ENCODE peak calls at places on chromosomes 2 and 18, in five cellular contexts. One of them, this sample, is unnamed.

GRCh38 chr2:75574106-75574505 is 13.4 kb upstream of the EVA1A start:
- DNase-seq in Peyer's patch: peak; percentile 50
- DNase-seq in aorta: no peak
- DNase-seq in HepG2: no peak
- DNase-seq in psoas muscle: no peak
- DNase-seq in this sample: no peak

GRCh38 chr2:30708491-30709290 is 98.6 kb downstream of the CAPN13 start:
- DNase-seq in aorta: no peak
- DNase-seq in HepG2: no peak
- DNase-seq in psoas muscle: no peak
- DNase-seq in Peyer's patch: peak; percentile 45
- DNase-seq in this sample: no peak

GRCh38 chr2:232577841-232578240 is 27.4 kb downstream of the EIF4E2 start:
- DNase-seq in psoas muscle: no peak
- DNase-seq in aorta: no peak
- DNase-seq in HepG2: no peak
- DNase-seq in Peyer's patch: no peak
- DNase-seq in this sample: no peak

GRCh38 chr2:11458753-11459152 is 7.2 kb downstream of the E2F6 start:
- DNase-seq in HepG2: no peak
- DNase-seq in psoas muscle: no peak
- DNase-seq in Peyer's patch: no peak
- DNase-seq in aorta: no peak
- DNase-seq in this sample: no peak

GRCh38 chr18:12742453-12742852 is 39.6 kb downstream of the PSMG2 start:
- DNase-seq in aorta: no peak
- DNase-seq in HepG2: no peak
- DNase-seq in Peyer's patch: no peak
- DNase-seq in psoas muscle: no peak
- DNase-seq in this sample: no peak

GRCh38 chr2:25589676-25590205 is 83.6 kb downstream of the DTNB start:
- DNase-seq in Peyer's patch: no peak
- DNase-seq in psoas muscle: no peak
- DNase-seq in aorta: no peak
- DNase-seq in HepG2: no peak
- DNase-seq in this sample: no peak

GRCh38 chr2:144117079-144117478 is 402.8 kb downstream of the ZEB2 start:
- DNase-seq in HepG2: no peak
- DNase-seq in psoas muscle: no peak
- DNase-seq in Peyer's patch: no peak
- DNase-seq in aorta: no peak
- DNase-seq in this sample: no peak

GRCh38 chr2:30385327-30385726 is 61.7 kb upstream of the LCLAT1 start:
- DNase-seq in Peyer's patch: no peak
- DNase-seq in HepG2: no peak
- DNase-seq in psoas muscle: no peak
- DNase-seq in aorta: no peak
- DNase-seq in this sample: no peak

GRCh38 chr18:24227976-24228660 is 89.3 kb downstream of the CABYR start:
- DNase-seq in aorta: no peak
- DNase-seq in Peyer's patch: no peak
- DNase-seq in psoas muscle: no peak
- DNase-seq in HepG2: no peak
- DNase-seq in this sample: no peak

GRCh38 chr18:11808001-11808855 is 43.0 kb upstream of the CHMP1B start:
- DNase-seq in Peyer's patch: no peak
- DNase-seq in psoas muscle: no peak
- DNase-seq in HepG2: peak; percentile 52
- DNase-seq in aorta: no peak
- DNase-seq in this sample: no peak

GRCh38 chr2:202818321-202818720 is 53.2 kb downstream of the ICA1L start:
- DNase-seq in Peyer's patch: no peak
- DNase-seq in aorta: no peak
- DNase-seq in HepG2: no peak
- DNase-seq in psoas muscle: no peak
- DNase-seq in this sample: no peak

GRCh38 chr2:197839327-197839726 is 34.9 kb downstream of the PLCL1 start:
- DNase-seq in HepG2: no peak
- DNase-seq in psoas muscle: no peak
- DNase-seq in Peyer's patch: no peak
- DNase-seq in aorta: no peak
- DNase-seq in this sample: no peak

GRCh38 chr2:113124181-113124961 is 3.0 kb upstream of the IL1RN start:
- DNase-seq in HepG2: peak; percentile 23
- DNase-seq in Peyer's patch: no peak
- DNase-seq in psoas muscle: no peak
- DNase-seq in aorta: no peak
- DNase-seq in this sample: no peak

GRCh38 chr2:128369126-128369555 is 50.5 kb upstream of the HS6ST1 start:
- DNase-seq in HepG2: no peak
- DNase-seq in Peyer's patch: no peak
- DNase-seq in aorta: peak; percentile 68
- DNase-seq in psoas muscle: no peak
- DNase-seq in this sample: no peak

GRCh38 chr2:217105733-217106649 is 246.1 kb upstream of the TNP1 start:
- DNase-seq in Peyer's patch: no peak
- DNase-seq in psoas muscle: no peak
- DNase-seq in aorta: peak; percentile 88
- DNase-seq in HepG2: no peak
- DNase-seq in this sample: no peak

GRCh38 chr2:120861191-120861575 is 125.5 kb downstream of the GLI2 start:
- DNase-seq in aorta: peak; percentile 71
- DNase-seq in Peyer's patch: no peak
- DNase-seq in psoas muscle: no peak
- DNase-seq in HepG2: no peak
- DNase-seq in this sample: peak; percentile 25

GRCh38 chr18:46899274-46899948 is 17.9 kb downstream of the PIAS2 start:
- DNase-seq in HepG2: no peak
- DNase-seq in aorta: no peak
- DNase-seq in psoas muscle: no peak
- DNase-seq in Peyer's patch: no peak
- DNase-seq in this sample: no peak

GRCh38 chr18:55236150-55236931 is 277.1 kb upstream of the CCDC68 start:
- DNase-seq in aorta: no peak
- DNase-seq in psoas muscle: peak; percentile 24
- DNase-seq in Peyer's patch: no peak
- DNase-seq in HepG2: no peak
- DNase-seq in this sample: no peak

GRCh38 chr18:4017479-4017878 is 437.6 kb downstream of the DLGAP1 start:
- DNase-seq in aorta: no peak
- DNase-seq in psoas muscle: no peak
- DNase-seq in Peyer's patch: no peak
- DNase-seq in HepG2: no peak
- DNase-seq in this sample: no peak

GRCh38 chr2:172208881-172209325 is 106.2 kb upstream of the DLX2 start:
- DNase-seq in HepG2: no peak
- DNase-seq in psoas muscle: no peak
- DNase-seq in aorta: no peak
- DNase-seq in Peyer's patch: no peak
- DNase-seq in this sample: no peak

GRCh38 chr2:128941676-128942075 is 623.0 kb upstream of the HS6ST1 start:
- DNase-seq in Peyer's patch: no peak
- DNase-seq in psoas muscle: no peak
- DNase-seq in HepG2: no peak
- DNase-seq in aorta: no peak
- DNase-seq in this sample: no peak

GRCh38 chr2:110674620-110675555 is 3.0 kb downstream of the BUB1 start:
- DNase-seq in HepG2: no peak
- DNase-seq in aorta: no peak
- DNase-seq in psoas muscle: peak; percentile 12
- DNase-seq in Peyer's patch: peak; percentile 84
- DNase-seq in this sample: peak; percentile 51

GRCh38 chr2:165203689-165204559 is at the start of gene SCN3A:
- DNase-seq in HepG2: peak; percentile 54
- DNase-seq in aorta: no peak
- DNase-seq in Peyer's patch: peak; percentile 48
- DNase-seq in psoas muscle: no peak
- DNase-seq in this sample: no peak

GRCh38 chr2:51855683-51856082 is 823.8 kb upstream of the NRXN1 start:
- DNase-seq in Peyer's patch: no peak
- DNase-seq in HepG2: no peak
- DNase-seq in psoas muscle: no peak
- DNase-seq in aorta: no peak
- DNase-seq in this sample: no peak

GRCh38 chr2:86410581-86410980 is 30.6 kb upstream of the KDM3A start:
- DNase-seq in aorta: no peak
- DNase-seq in psoas muscle: no peak
- DNase-seq in HepG2: no peak
- DNase-seq in Peyer's patch: no peak
- DNase-seq in this sample: no peak

GRCh38 chr18:10121028-10121427 is 207.2 kb downstream of the VAPA start:
- DNase-seq in Peyer's patch: no peak
- DNase-seq in aorta: no peak
- DNase-seq in HepG2: no peak
- DNase-seq in psoas muscle: no peak
- DNase-seq in this sample: no peak

GRCh38 chr2:152083202-152083601 is 15.6 kb downstream of the CACNB4 start:
- DNase-seq in aorta: no peak
- DNase-seq in HepG2: no peak
- DNase-seq in Peyer's patch: no peak
- DNase-seq in psoas muscle: no peak
- DNase-seq in this sample: no peak

GRCh38 chr2:63438171-63438570 is 150.1 kb downstream of the WDPCP start:
- DNase-seq in Peyer's patch: no peak
- DNase-seq in aorta: no peak
- DNase-seq in HepG2: no peak
- DNase-seq in psoas muscle: no peak
- DNase-seq in this sample: no peak

GRCh38 chr2:223050900-223051299 is 1.1 kb upstream of the KCNE4 start:
- DNase-seq in HepG2: no peak
- DNase-seq in Peyer's patch: no peak
- DNase-seq in aorta: no peak
- DNase-seq in psoas muscle: peak; percentile 16
- DNase-seq in this sample: no peak
- H3K4me1 ChIP-seq in HepG2: no peaks in the 10 kb centered on the region
- H3K4me1 ChIP-seq in Peyer's patch: no peaks in the 10 kb centered on the region
- H3K4me1 ChIP-seq in aorta: peaks cover 8% of the 10 kb centered on the region
- H3K4me1 ChIP-seq in psoas muscle: no peaks in the 10 kb centered on the region
- H3K4me1 ChIP-seq in this sample: peaks cover 4% of the 10 kb centered on the region

DNA sequence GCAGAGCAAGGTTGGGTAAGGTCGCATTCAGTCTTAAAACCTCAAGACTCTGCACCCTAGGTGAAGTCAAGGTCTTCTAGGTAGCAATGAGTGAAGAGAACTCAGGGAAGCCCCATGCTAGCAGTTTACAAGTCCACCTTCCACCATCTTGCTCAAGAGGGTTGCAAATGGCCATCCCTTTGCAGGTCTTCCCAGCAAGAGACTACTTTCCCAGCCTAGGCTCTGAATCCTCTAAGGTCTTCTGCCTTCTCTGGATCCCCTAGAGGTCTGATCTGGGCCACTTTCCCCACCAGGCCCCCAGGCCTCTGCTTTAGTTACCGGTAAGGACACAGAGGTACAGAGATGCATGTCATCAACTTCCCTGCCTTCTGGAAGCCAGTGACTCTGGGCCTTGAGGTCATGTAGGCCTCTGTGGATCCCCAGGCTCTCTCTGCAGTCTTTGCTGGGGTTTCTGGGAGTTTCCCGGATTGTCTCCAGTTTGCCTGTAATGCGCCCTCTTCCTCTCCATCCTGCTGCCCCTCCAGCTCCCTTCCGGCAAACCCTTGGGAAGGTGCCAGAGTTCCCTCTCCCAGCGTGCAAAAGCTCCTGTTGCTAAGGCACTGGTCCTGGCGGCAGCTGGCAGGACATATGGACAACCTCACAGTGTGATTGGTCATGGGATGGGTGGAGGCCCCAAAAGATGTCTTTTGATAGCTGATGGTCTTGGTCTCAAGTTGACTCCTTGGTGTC is 320.4 kb downstream of the CYP26B1 start:
- DNase-seq in HepG2: no peak
- DNase-seq in aorta: no peak
- DNase-seq in psoas muscle: no peak
- DNase-seq in Peyer's patch: no peak
- DNase-seq in this sample: no peak
- H3K27me3 ChIP-seq in HepG2: peaks cover 3% of the 10 kb centered on the region
- H3K27me3 ChIP-seq in aorta: no peaks in the 10 kb centered on the region
- H3K27me3 ChIP-seq in psoas muscle: no peaks in the 10 kb centered on the region
- H3K27me3 ChIP-seq in Peyer's patch: no peaks in the 10 kb centered on the region
- H3K27me3 ChIP-seq in this sample: no peaks in the 10 kb centered on the region

DNA sequence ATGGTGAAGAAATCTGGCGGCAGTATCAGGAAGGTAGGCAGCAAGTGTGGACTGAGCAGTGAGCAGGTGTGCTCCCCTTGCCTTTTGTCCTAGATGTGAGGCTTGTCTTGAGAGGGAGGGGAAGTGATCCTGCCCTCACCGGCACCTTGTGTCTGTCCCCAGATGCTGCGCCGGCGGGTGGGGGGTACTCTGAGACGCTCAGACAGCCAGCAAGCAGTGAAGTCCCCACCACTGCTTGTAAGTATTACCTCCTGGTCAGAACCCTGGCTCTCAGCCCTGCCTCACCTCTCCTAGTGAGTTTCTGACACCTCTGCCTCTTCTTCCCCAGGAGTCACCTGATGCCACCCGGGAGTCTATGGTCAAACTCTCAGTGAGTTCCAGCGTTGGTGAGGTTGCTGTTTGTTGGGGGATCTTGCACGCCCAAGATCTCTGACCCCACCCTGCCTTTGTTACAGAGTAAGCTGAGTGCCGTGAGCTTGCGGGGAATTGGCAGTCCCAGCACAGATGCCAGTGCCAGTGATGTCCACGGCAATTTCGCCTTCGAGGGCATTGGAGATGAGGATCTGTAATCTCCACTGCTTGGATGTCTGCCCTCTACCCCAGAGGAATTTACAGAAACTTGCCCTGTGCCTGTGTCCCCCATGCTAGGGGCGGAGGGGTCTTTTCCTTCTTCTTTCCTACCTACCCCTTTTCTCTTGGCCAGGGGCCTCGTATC is 4.2 kb downstream of the ZNF513 start:
- DNase-seq in psoas muscle: no peak
- DNase-seq in Peyer's patch: no peak
- DNase-seq in HepG2: no peak
- DNase-seq in aorta: no peak
- DNase-seq in this sample: no peak
- H3K4me1 ChIP-seq in psoas muscle: peaks cover 27% of the 10 kb centered on the region
- H3K4me1 ChIP-seq in Peyer's patch: peaks cover 7% of the 10 kb centered on the region
- H3K4me1 ChIP-seq in HepG2: peaks cover 46% of the 10 kb centered on the region
- H3K4me1 ChIP-seq in aorta: no peaks in the 10 kb centered on the region
- H3K4me1 ChIP-seq in this sample: peaks cover 40% of the 10 kb centered on the region

DNA sequence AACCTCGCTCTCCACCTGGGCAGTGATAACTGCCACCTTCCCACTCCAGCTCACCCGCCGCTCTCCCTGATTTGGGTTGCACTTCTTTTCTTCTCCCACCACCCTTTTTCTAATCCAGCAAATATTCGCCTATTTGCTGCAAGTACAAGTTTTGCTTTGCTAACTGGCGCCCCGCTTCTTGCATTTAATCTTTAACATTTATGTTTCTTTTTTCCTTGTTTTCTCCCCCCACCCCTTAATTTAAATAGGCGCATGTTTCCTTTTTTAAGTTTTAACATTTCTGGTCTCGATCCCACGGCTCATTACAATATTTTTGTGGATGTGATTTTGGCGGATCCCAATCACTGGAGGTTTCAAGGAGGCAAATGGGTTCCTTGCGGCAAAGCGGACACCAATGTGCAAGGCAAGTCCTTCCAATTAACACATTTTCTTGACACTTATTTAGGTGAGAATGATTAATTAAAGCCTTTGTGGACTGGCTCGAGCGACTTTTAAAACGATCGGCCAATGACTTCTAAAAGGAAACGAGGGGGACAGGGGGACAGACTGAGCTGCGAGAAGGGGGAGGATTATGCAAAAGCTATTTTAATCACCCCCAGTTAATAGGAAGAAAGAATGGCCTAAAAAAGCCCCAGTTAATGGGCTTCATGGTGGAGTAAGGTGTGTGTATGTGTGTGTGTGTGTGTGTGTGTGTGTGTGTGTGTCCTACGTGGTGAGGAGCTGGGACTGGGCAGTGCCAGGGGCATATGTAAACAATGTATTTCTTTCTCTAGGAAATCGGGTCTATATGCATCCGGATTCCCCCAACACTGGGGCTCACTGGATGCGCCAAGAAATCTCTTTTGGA is 1.6 kb downstream of the TBR1 start:
- DNase-seq in aorta: no peak
- DNase-seq in psoas muscle: no peak
- DNase-seq in HepG2: no peak
- DNase-seq in Peyer's patch: no peak
- DNase-seq in this sample: no peak
- H3K27me3 ChIP-seq in aorta: no peaks in the 10 kb centered on the region
- H3K27me3 ChIP-seq in psoas muscle: peaks cover 86% of the 10 kb centered on the region
- H3K27me3 ChIP-seq in HepG2: peaks cover 18% of the 10 kb centered on the region
- H3K27me3 ChIP-seq in Peyer's patch: no peaks in the 10 kb centered on the region
- H3K27me3 ChIP-seq in this sample: peaks cover 93% of the 10 kb centered on the region